ENCODE peak calls at places on chromosomes 13 and 19, in five cellular contexts. D is body of pancreas, W is colonic mucosa, A is esophagus squamous epithelium, M is kidney. G is an unnamed sample.

GRCh38 chr13:111929036-111929616 is 137.8 kb upstream of the SOX1 start:
- DNase-seq in D (no peak), W (no peak), A (no peak), M (no peak), G (no peak)

GRCh38 chr19:20999731-21000352 is 20.6 kb upstream of the ZNF430 start:
- DNase-seq in D (peak; percentile 92), W (peak; percentile 86), A (peak; percentile 45), M (peak; percentile 93), G (peak; percentile 92)

GRCh38 chr19:35843676-35844481 is 8.4 kb downstream of the NPHS1 start:
- DNase-seq in D (peak; percentile 91), W (peak; percentile 76), A (no peak), M (no peak), G (no peak)

GRCh38 chr13:28684257-28684656 is 25.3 kb downstream of the POMP start:
- DNase-seq in D (no peak), W (peak; percentile 48), A (no peak), M (no peak), G (peak; percentile 6)

GRCh38 chr13:45833663-45834062 is 17.9 kb downstream of the SIAH3 start:
- DNase-seq in D (peak; percentile 14), W (no peak), A (no peak), M (no peak), G (no peak)

GRCh38 chr13:66657165-66657895 is 572.8 kb downstream of the PCDH9 start:
- DNase-seq in D (peak; percentile 65), W (no peak), A (no peak), M (peak; percentile 50), G (peak; percentile 98)

GRCh38 chr19:6536138-6536671 is 5.4 kb downstream of the TNFSF9 start:
- DNase-seq in D (peak; percentile 26), W (peak; percentile 62), A (peak; percentile 51), M (peak; percentile 78), G (peak; percentile 50)

GRCh38 chr19:11405846-11406643 is 13.1 kb downstream of the RGL3 start:
- DNase-seq in D (no peak), W (no peak), A (no peak), M (peak; percentile 72), G (no peak)

GRCh38 chr13:31485183-31485582 is 254.1 kb upstream of the RXFP2 start:
- DNase-seq in D (no peak), W (no peak), A (no peak), M (no peak), G (no peak)

GRCh38 chr19:6092329-6093286 is 17.7 kb downstream of the RFX2 start:
- DNase-seq in D (peak; percentile 81), W (peak; percentile 89), A (no peak), M (peak; percentile 95), G (peak; percentile 95)

GRCh38 chr13:29535663-29536655 is 59.5 kb downstream of the SLC7A1 start:
- DNase-seq in D (no peak), W (no peak), A (no peak), M (no peak), G (no peak)

GRCh38 chr19:39212377-39212742 is 8.3 kb upstream of the SYCN start:
- DNase-seq in D (peak; percentile 61), W (peak; percentile 43), A (no peak), M (no peak), G (no peak)

GRCh38 chr13:72384186-72384823 is 343.1 kb downstream of the MZT1 start:
- DNase-seq in D (no peak), W (no peak), A (no peak), M (no peak), G (peak; percentile 36)

GRCh38 chr19:38528931-38529330 is 88.8 kb downstream of the MAP4K1 start:
- DNase-seq in D (no peak), W (no peak), A (no peak), M (peak; percentile 21), G (no peak)

GRCh38 chr13:25971499-25972145 is 80.2 kb downstream of the SHISA2 start:
- DNase-seq in D (no peak), W (no peak), A (no peak), M (no peak), G (no peak)

GRCh38 chr19:29121684-29122083 is 91.3 kb downstream of the UQCRFS1 start:
- DNase-seq in D (peak; percentile 12), W (no peak), A (no peak), M (no peak), G (no peak)
- TF ChIP-seq CTCF in D (no peak), W (no peak), A (peak; percentile 44), M (peak; percentile 40), G (no peak)

DNA sequence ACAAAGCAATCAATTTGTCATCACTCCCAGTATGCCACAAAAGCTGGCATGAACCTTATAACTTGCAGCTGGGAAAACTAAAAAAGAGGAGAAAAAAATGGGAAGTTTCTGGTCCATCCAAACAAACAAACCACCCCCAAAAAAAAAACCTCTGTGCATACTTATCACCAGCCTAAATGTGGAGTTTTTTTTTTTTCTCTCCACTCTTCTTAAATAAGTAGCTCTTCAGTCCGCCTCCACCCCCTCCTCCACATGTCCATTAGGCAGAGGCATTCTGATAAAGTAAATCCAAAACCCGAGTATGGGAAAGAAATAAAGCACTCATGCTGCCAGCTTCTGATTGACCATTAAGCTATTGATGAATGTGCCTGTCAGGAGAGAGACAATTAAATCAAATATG is 2.6 kb downstream of the TSHZ3 start:
- DNase-seq in D (no peak), W (no peak), A (no peak), M (no peak), G (no peak)
- H3K4me1 ChIP-seq in D (peaks cover 15% of the 10 kb centered on the region), W (no peaks in the 10 kb centered on the region), A (peaks cover 60% of the 10 kb centered on the region), M (peaks cover 5% of the 10 kb centered on the region), G (peaks cover 5% of the 10 kb centered on the region)

GRCh38 chr19:575527-576506 is 3.4 kb downstream of the BSG start:
- DNase-seq in D (peak; percentile 55), W (no peak), A (no peak), M (peak; percentile 75), G (peak; percentile 64)

GRCh38 chr19:572891-573825 is 762 bp downstream of the BSG start:
- DNase-seq in D (peak; percentile 63), W (peak; percentile 60), A (no peak), M (peak; percentile 90), G (no peak)

GRCh38 chr19:576768-577438 is 4.5 kb downstream of the BSG start:
- DNase-seq in D (no peak), W (no peak), A (no peak), M (peak; percentile 66), G (no peak)

GRCh38 chr19:572140-572890 is at the start of gene BSG:
- DNase-seq in D (peak; percentile 98), W (peak; percentile 99), A (peak; percentile 90), M (peak; percentile 100), G (peak; percentile 85)

DNA sequence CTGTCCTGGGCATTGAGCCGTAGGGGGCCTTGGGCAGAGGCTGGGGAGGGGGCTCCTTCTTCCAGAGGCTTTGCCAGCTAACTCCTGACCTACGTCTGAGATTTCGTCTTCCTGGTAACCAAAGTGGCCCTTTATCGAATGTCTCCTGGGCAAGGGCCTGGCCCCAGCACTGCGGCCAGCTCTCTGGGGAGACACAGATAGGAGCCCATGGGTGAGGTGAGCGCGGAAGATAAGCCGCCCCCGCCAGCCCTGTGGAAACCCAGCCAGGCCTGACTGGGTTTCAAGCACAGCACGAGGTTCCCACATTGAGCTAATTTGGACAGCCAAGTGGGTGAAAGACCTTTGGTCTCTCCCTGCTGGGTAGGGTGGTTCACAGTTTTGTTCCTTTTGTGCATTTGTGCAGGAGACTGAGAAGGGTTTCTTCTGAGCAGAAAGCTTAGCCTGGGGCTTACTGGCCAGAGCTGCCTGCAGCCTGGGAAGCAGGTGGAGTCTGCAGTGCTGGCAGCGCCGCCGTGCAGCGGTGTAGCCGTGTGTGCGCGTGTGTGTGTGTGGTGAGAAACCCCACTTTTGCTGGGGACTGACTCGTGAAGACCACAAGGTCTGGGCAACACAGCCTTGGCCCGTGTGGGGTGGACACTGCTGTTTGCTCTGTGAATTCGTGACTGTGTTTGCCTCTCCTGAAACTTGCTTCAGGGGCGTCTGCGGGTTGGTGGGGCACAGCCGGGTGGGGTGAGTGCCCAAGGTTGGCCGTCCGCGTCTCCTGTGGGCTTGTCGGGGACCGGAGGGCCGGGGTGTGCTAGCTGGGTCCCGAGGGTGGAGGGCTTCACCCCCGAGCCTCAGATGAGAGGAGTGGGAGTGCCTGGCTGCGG is 2.5 kb downstream of the BSG start:
- DNase-seq in D (peak; percentile 57), W (peak; percentile 36), A (no peak), M (peak; percentile 74), G (no peak)
- H3K27ac ChIP-seq in D (peak overlapping the region; percentile 42), W (peak overlapping the region; percentile 17), A (peak overlapping the region; percentile 7), M (peak overlapping the region; percentile 81), G (no peak overlapping the region)

DNA sequence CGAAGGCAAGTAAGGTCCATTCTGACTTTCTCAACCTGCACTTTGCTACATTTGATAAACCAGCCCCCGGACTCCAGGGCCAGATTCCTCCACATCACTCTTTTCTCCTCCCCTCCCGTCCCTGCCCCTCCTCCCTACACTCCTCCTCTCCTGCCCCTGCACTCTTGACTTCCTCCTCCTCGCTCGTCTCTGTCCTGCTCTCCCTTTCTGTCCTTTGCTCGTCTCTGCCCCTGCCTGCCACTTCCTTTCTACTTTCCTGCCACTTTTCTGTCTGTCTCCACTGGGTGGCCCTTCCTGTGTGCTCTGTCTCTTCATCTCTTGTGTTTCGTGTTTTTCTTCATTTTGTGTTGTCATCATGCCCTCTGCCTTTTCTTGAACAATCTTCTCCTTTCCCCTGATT is 7.0 kb downstream of the U2AF2 start:
- DNase-seq in D (no peak), W (no peak), A (no peak), M (peak; percentile 4), G (no peak)
- TF ChIP-seq CTCF in D (no peak), W (no peak), A (no peak), M (no peak), G (no peak)

GRCh38 chr19:40719414-40719894 is 2.5 kb downstream of the ITPKC start:
- DNase-seq in D (no peak), W (no peak), A (no peak), M (no peak), G (no peak)

GRCh38 chr19:40716655-40717324 is at the start of the genes COQ8B and ITPKC:
- DNase-seq in D (peak; percentile 100), W (peak; percentile 100), A (peak; percentile 89), M (peak; percentile 100), G (peak; percentile 95)

GRCh38 chr19:40717325-40717879 is 490 bp downstream of the ITPKC start:
- DNase-seq in D (no peak), W (peak; percentile 49), A (no peak), M (no peak), G (no peak)

GRCh38 chr19:40718774-40719391 is 2.0 kb downstream of the ITPKC start:
- DNase-seq in D (peak; percentile 92), W (peak; percentile 97), A (no peak), M (peak; percentile 93), G (peak; percentile 90)

DNA sequence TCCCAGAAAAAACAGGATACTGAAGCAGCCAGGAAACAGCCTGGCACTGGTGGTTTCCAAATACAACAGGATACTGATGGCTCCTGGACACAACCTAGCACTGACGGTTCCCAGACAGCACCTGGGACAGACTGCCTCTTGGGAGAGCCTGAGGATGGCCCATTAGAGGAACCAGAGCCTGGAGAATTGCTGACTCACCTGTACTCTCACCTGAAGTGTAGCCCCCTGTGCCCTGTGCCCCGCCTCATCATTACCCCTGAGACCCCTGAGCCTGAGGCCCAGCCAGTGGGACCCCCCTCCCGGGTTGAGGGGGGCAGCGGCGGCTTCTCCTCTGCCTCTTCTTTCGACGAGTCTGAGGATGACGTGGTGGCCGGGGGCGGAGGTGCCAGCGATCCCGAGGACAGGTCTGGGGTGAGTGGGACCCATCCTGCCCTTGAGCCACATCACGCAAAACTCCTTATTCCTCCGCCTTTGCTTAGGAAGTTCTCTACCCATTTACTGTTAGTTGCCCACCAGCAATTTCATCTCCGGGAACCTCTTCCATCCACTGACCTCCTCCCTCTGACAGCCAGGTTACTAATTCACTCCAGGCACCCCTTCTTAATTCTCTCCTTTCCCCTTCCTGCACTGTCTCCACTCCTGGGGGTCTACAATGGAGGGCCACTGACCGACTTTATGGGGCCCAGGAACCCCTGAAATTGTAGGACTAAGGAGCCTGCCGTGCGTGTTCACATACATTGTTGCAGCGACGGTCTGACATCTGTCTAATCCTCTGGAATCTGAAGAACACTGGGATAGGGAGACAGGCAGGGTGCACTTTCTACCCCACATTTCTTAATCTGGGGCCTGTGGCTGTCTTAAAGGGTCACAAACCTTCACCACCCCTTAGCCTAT is 1.2 kb downstream of the ITPKC start:
- DNase-seq in D (peak; percentile 43), W (peak; percentile 60), A (no peak), M (peak; percentile 89), G (peak; percentile 64)
- H3K4me1 ChIP-seq in D (peaks cover 58% of the 10 kb centered on the region), W (peaks cover 12% of the 10 kb centered on the region), A (peaks cover 88% of the 10 kb centered on the region), M (peaks cover 41% of the 10 kb centered on the region), G (peaks cover 16% of the 10 kb centered on the region)